ENCODE peak calls at places on chromosome 1, in six cellular contexts. U, F, I, C, Z and B are unnamed samples.
A peak's percentile ranks its signal among the peaks of the same experiment; 100 is the strongest.

GRCh38 chr1:190205713-190206112 is 272.0 kb downstream of the BRINP3 start:
- DNase-seq in U (peak; percentile 1), F (no peak), I (no peak), C (no peak), Z (peak; percentile 47), B (no peak)

GRCh38 chr1:237324226-237324625 is 282.2 kb downstream of the RYR2 start:
- DNase-seq in U (no peak), F (no peak), I (no peak), C (no peak), Z (no peak), B (no peak)

GRCh38 chr1:70727891-70728443 is 316.9 kb downstream of the CTH start:
- DNase-seq in U (no peak), F (no peak), I (no peak), C (no peak), Z (peak; percentile 17), B (no peak)

GRCh38 chr1:55844322-55844721 is 629.2 kb upstream of the USP24 start:
- DNase-seq in U (no peak), F (no peak), I (no peak), C (no peak), Z (no peak), B (no peak)

GRCh38 chr1:75330633-75331032 is 196.4 kb downstream of the LHX8 start:
- DNase-seq in U (peak; percentile 15), F (no peak), I (no peak), C (no peak), Z (peak; percentile 12), B (no peak)

GRCh38 chr1:184025242-184025675 is 12.3 kb downstream of the COLGALT2 start:
- DNase-seq in U (no peak), F (no peak), I (peak; percentile 9), C (no peak), Z (no peak), B (no peak)

GRCh38 chr1:78370779-78371482 is 119.8 kb upstream of the PTGFR start:
- DNase-seq in U (peak; percentile 39), F (no peak), I (no peak), C (no peak), Z (no peak), B (peak; percentile 11)

GRCh38 chr1:209805875-209806760 is at the start of gene IRF6:
- DNase-seq in U (peak; percentile 99), F (no peak), I (peak; percentile 97), C (peak; percentile 44), Z (no peak), B (peak; percentile 94)